ENCODE peak calls at places on chromosomes 16 and 17, in seven cellular contexts. One of them, this sample, is unnamed.

GRCh38 chr17:40462343-40463121 is 19.3 kb downstream of the IGFBP4 start:
- DNase-seq in dorsolateral prefrontal cortex: no peak
- DNase-seq in Panc1: no peak
- DNase-seq in tibial artery: no peak
- DNase-seq in heart right ventricle: no peak
- DNase-seq in psoas muscle: no peak
- DNase-seq in spleen: no peak
- DNase-seq in this sample: no peak

GRCh38 chr17:50221500-50222480 is 20.4 kb upstream of the COL1A1 start:
- DNase-seq in dorsolateral prefrontal cortex: no peak
- DNase-seq in spleen: no peak
- DNase-seq in heart right ventricle: no peak
- DNase-seq in tibial artery: peak; percentile 84
- DNase-seq in Panc1: no peak
- DNase-seq in psoas muscle: peak; percentile 54
- DNase-seq in this sample: no peak

GRCh38 chr17:59329558-59330313 is 1.7 kb upstream of the YPEL2 start:
- DNase-seq in dorsolateral prefrontal cortex: peak; percentile 71
- DNase-seq in heart right ventricle: peak; percentile 76
- DNase-seq in psoas muscle: peak; percentile 56
- DNase-seq in spleen: peak; percentile 82
- DNase-seq in Panc1: no peak
- DNase-seq in tibial artery: peak; percentile 69
- DNase-seq in this sample: peak; percentile 35

GRCh38 chr16:73956592-73957495 is 339.8 kb upstream of the PSMD7 start:
- DNase-seq in psoas muscle: peak; percentile 57
- DNase-seq in spleen: no peak
- DNase-seq in Panc1: peak; percentile 18
- DNase-seq in heart right ventricle: peak; percentile 56
- DNase-seq in dorsolateral prefrontal cortex: no peak
- DNase-seq in tibial artery: peak; percentile 58
- DNase-seq in this sample: peak; percentile 21

GRCh38 chr17:40440166-40440565 is 3.1 kb upstream of the IGFBP4 start:
- DNase-seq in heart right ventricle: no peak
- DNase-seq in tibial artery: no peak
- DNase-seq in spleen: peak; percentile 17
- DNase-seq in Panc1: no peak
- DNase-seq in psoas muscle: no peak
- DNase-seq in dorsolateral prefrontal cortex: no peak
- DNase-seq in this sample: no peak

GRCh38 chr17:1267471-1267947 is 2.7 kb upstream of the BHLHA9 start:
- DNase-seq in tibial artery: peak; percentile 55
- DNase-seq in heart right ventricle: peak; percentile 34
- DNase-seq in dorsolateral prefrontal cortex: no peak
- DNase-seq in spleen: no peak
- DNase-seq in Panc1: no peak
- DNase-seq in psoas muscle: no peak
- DNase-seq in this sample: no peak

GRCh38 chr17:11882716-11883115 is 114.6 kb downstream of the ZNF18 start:
- DNase-seq in tibial artery: no peak
- DNase-seq in psoas muscle: no peak
- DNase-seq in Panc1: no peak
- DNase-seq in dorsolateral prefrontal cortex: no peak
- DNase-seq in heart right ventricle: no peak
- DNase-seq in spleen: no peak
- DNase-seq in this sample: no peak

GRCh38 chr16:30930160-30930571 is 6.8 kb downstream of the FBXL19 start:
- DNase-seq in psoas muscle: no peak
- DNase-seq in tibial artery: no peak
- DNase-seq in spleen: peak; percentile 78
- DNase-seq in Panc1: no peak
- DNase-seq in dorsolateral prefrontal cortex: no peak
- DNase-seq in heart right ventricle: no peak
- DNase-seq in this sample: no peak

GRCh38 chr17:43042025-43042424 is 17.0 kb downstream of the RND2 start:
- DNase-seq in spleen: no peak
- DNase-seq in Panc1: no peak
- DNase-seq in heart right ventricle: no peak
- DNase-seq in tibial artery: no peak
- DNase-seq in psoas muscle: no peak
- DNase-seq in dorsolateral prefrontal cortex: peak; percentile 17
- DNase-seq in this sample: no peak

GRCh38 chr17:29614345-29615047 is 8.2 kb downstream of the CORO6 start:
- DNase-seq in tibial artery: no peak
- DNase-seq in dorsolateral prefrontal cortex: peak; percentile 60
- DNase-seq in Panc1: no peak
- DNase-seq in spleen: peak; percentile 78
- DNase-seq in psoas muscle: no peak
- DNase-seq in heart right ventricle: no peak
- DNase-seq in this sample: no peak

GRCh38 chr17:29612404-29613370 is 10.0 kb downstream of the CORO6 start:
- DNase-seq in heart right ventricle: no peak
- DNase-seq in dorsolateral prefrontal cortex: no peak
- DNase-seq in psoas muscle: no peak
- DNase-seq in spleen: peak; percentile 77
- DNase-seq in tibial artery: no peak
- DNase-seq in Panc1: no peak
- DNase-seq in this sample: no peak

GRCh38 chr17:29612094-29612403 is 10.7 kb downstream of the CORO6 start:
- DNase-seq in psoas muscle: no peak
- DNase-seq in dorsolateral prefrontal cortex: no peak
- DNase-seq in heart right ventricle: no peak
- DNase-seq in Panc1: no peak
- DNase-seq in spleen: no peak
- DNase-seq in tibial artery: no peak
- DNase-seq in this sample: no peak

GRCh38 chr17:29613856-29614255 is 8.9 kb downstream of the CORO6 start:
- DNase-seq in psoas muscle: peak; percentile 52
- DNase-seq in heart right ventricle: no peak
- DNase-seq in Panc1: no peak
- DNase-seq in tibial artery: no peak
- DNase-seq in spleen: no peak
- DNase-seq in dorsolateral prefrontal cortex: no peak
- DNase-seq in this sample: no peak

GRCh38 chr17:29613371-29613837 is 9.3 kb downstream of the CORO6 start:
- DNase-seq in tibial artery: peak; percentile 94
- DNase-seq in spleen: peak; percentile 97
- DNase-seq in Panc1: no peak
- DNase-seq in psoas muscle: peak; percentile 96
- DNase-seq in dorsolateral prefrontal cortex: peak; percentile 93
- DNase-seq in heart right ventricle: peak; percentile 95
- DNase-seq in this sample: peak; percentile 50
- TF ChIP-seq CTCF in tibial artery: peak; percentile 84
- TF ChIP-seq CTCF in spleen: peak; percentile 98
- TF ChIP-seq CTCF in Panc1: peak; percentile 5
- TF ChIP-seq CTCF in psoas muscle: peak; percentile 73
- TF ChIP-seq CTCF in dorsolateral prefrontal cortex: peak; percentile 84
- TF ChIP-seq CTCF in heart right ventricle: peak; percentile 95
- TF ChIP-seq CTCF in this sample: peak; percentile 86

DNA sequence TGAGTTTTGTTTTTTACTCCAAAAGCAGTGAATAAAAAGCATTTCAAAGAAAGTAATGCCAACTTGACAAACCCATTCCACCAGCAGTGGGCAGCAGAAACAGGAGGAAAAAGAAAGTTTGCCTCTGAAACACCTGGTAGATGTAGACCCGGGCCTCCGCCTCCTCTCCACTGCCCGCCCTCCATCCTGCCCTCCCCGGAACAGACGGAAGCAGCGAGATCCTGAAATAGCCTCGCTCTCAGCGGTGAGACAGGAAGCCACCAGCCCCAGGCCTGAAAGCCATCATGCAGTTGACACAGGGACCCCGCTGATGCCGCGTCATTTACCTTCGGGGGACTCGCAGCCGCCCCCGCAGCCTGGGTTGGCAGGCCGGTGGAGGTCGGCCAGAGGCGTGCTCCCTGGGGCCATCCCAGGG is 67.8 kb downstream of the C16orf78 start:
- DNase-seq in Panc1: no peak
- DNase-seq in tibial artery: no peak
- DNase-seq in spleen: peak; percentile 89
- DNase-seq in dorsolateral prefrontal cortex: no peak
- DNase-seq in psoas muscle: peak; percentile 39
- DNase-seq in heart right ventricle: peak; percentile 77
- DNase-seq in this sample: peak; percentile 87
- H3K4me3 ChIP-seq in Panc1: no peak overlapping the region
- H3K4me3 ChIP-seq in tibial artery: no peak overlapping the region
- H3K4me3 ChIP-seq in spleen: no peak overlapping the region
- H3K4me3 ChIP-seq in dorsolateral prefrontal cortex: no peak overlapping the region
- H3K4me3 ChIP-seq in psoas muscle: no peak overlapping the region
- H3K4me3 ChIP-seq in heart right ventricle: no peak overlapping the region
- H3K4me3 ChIP-seq in this sample: no peak overlapping the region

GRCh38 chr16:17564856-17565255 is 94.1 kb upstream of the XYLT1 start:
- DNase-seq in dorsolateral prefrontal cortex: no peak
- DNase-seq in heart right ventricle: no peak
- DNase-seq in spleen: no peak
- DNase-seq in Panc1: no peak
- DNase-seq in psoas muscle: no peak
- DNase-seq in tibial artery: no peak
- DNase-seq in this sample: no peak

GRCh38 chr16:17566075-17566474 is 95.3 kb upstream of the XYLT1 start:
- DNase-seq in Panc1: no peak
- DNase-seq in dorsolateral prefrontal cortex: no peak
- DNase-seq in psoas muscle: no peak
- DNase-seq in heart right ventricle: no peak
- DNase-seq in tibial artery: no peak
- DNase-seq in spleen: no peak
- DNase-seq in this sample: no peak

GRCh38 chr16:17567455-17567854 is 96.7 kb upstream of the XYLT1 start:
- DNase-seq in dorsolateral prefrontal cortex: no peak
- DNase-seq in Panc1: no peak
- DNase-seq in heart right ventricle: no peak
- DNase-seq in tibial artery: no peak
- DNase-seq in spleen: no peak
- DNase-seq in psoas muscle: no peak
- DNase-seq in this sample: no peak

GRCh38 chr16:17566656-17567450 is 96.1 kb upstream of the XYLT1 start:
- DNase-seq in heart right ventricle: no peak
- DNase-seq in psoas muscle: no peak
- DNase-seq in dorsolateral prefrontal cortex: no peak
- DNase-seq in spleen: no peak
- DNase-seq in tibial artery: no peak
- DNase-seq in Panc1: no peak
- DNase-seq in this sample: no peak

DNA sequence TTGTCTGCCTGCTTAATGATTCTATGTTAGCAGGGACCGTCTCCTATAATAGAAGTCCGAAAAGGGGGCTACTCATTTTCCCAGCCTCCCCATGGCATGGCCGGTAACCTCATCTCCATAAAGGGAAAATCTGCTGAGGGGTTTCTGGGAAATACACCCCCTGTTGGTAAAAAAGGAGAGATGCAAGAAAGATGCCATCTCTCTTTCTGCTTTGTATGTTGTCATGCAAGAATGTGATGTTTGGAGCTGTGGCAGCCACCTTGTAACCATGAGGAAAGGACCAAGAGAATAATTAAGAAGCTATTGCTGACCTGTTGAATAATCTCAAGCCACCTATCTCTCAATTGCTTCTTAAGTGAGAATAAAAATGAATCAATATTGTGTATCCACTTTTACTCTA is 94.8 kb upstream of the XYLT1 start:
- DNase-seq in Panc1: no peak
- DNase-seq in tibial artery: no peak
- DNase-seq in dorsolateral prefrontal cortex: no peak
- DNase-seq in psoas muscle: no peak
- DNase-seq in spleen: no peak
- DNase-seq in heart right ventricle: no peak
- DNase-seq in this sample: no peak
- TF ChIP-seq CTCF in Panc1: peak; percentile 13
- TF ChIP-seq CTCF in tibial artery: no peak
- TF ChIP-seq CTCF in dorsolateral prefrontal cortex: no peak
- TF ChIP-seq CTCF in psoas muscle: no peak
- TF ChIP-seq CTCF in spleen: no peak
- TF ChIP-seq CTCF in heart right ventricle: no peak
- TF ChIP-seq CTCF in this sample: peak; percentile 12

GRCh38 chr16:11799017-11799381 is 1.9 kb upstream of the ZC3H7A start:
- DNase-seq in tibial artery: no peak
- DNase-seq in Panc1: no peak
- DNase-seq in heart right ventricle: no peak
- DNase-seq in spleen: no peak
- DNase-seq in psoas muscle: no peak
- DNase-seq in dorsolateral prefrontal cortex: no peak
- DNase-seq in this sample: no peak
- H3K4me3 ChIP-seq in tibial artery: no peak overlapping the region
- H3K4me3 ChIP-seq in Panc1: no peak overlapping the region
- H3K4me3 ChIP-seq in heart right ventricle: no peak overlapping the region
- H3K4me3 ChIP-seq in spleen: no peak overlapping the region
- H3K4me3 ChIP-seq in psoas muscle: peak overlapping the region; percentile 99
- H3K4me3 ChIP-seq in dorsolateral prefrontal cortex: peak overlapping the region; percentile 97
- H3K4me3 ChIP-seq in this sample: peak overlapping the region; percentile 66

GRCh38 chr17:47622179-47622549 is 27.6 kb upstream of the KPNB1 start:
- DNase-seq in dorsolateral prefrontal cortex: no peak
- DNase-seq in spleen: no peak
- DNase-seq in Panc1: no peak
- DNase-seq in tibial artery: no peak
- DNase-seq in psoas muscle: no peak
- DNase-seq in heart right ventricle: no peak
- DNase-seq in this sample: no peak

GRCh38 chr17:47621293-47622178 is 28.2 kb upstream of the KPNB1 start:
- DNase-seq in spleen: no peak
- DNase-seq in psoas muscle: peak; percentile 48
- DNase-seq in dorsolateral prefrontal cortex: peak; percentile 58
- DNase-seq in tibial artery: no peak
- DNase-seq in heart right ventricle: peak; percentile 21
- DNase-seq in Panc1: peak; percentile 63
- DNase-seq in this sample: no peak

GRCh38 chr17:47615766-47616424 is 33.8 kb upstream of the KPNB1 start:
- DNase-seq in psoas muscle: no peak
- DNase-seq in dorsolateral prefrontal cortex: no peak
- DNase-seq in spleen: no peak
- DNase-seq in tibial artery: no peak
- DNase-seq in Panc1: no peak
- DNase-seq in heart right ventricle: no peak
- DNase-seq in this sample: no peak

GRCh38 chr17:47620503-47621245 is 29.0 kb upstream of the KPNB1 start:
- DNase-seq in heart right ventricle: no peak
- DNase-seq in tibial artery: no peak
- DNase-seq in psoas muscle: no peak
- DNase-seq in spleen: no peak
- DNase-seq in Panc1: no peak
- DNase-seq in dorsolateral prefrontal cortex: no peak
- DNase-seq in this sample: no peak

GRCh38 chr17:47618416-47618815 is 31.3 kb upstream of the KPNB1 start:
- DNase-seq in Panc1: no peak
- DNase-seq in heart right ventricle: no peak
- DNase-seq in tibial artery: no peak
- DNase-seq in spleen: no peak
- DNase-seq in psoas muscle: no peak
- DNase-seq in dorsolateral prefrontal cortex: no peak
- DNase-seq in this sample: no peak
- TF ChIP-seq CTCF in Panc1: peak; percentile 60
- TF ChIP-seq CTCF in heart right ventricle: peak; percentile 8
- TF ChIP-seq CTCF in tibial artery: no peak
- TF ChIP-seq CTCF in spleen: no peak
- TF ChIP-seq CTCF in psoas muscle: no peak
- TF ChIP-seq CTCF in dorsolateral prefrontal cortex: peak; percentile 23
- TF ChIP-seq CTCF in this sample: peak; percentile 20